ENCODE peak calls at places on chromosomes 4 and X, in six cellular contexts. P, Y, C, I, L and Z are unnamed samples.

GRCh38 chrX:24398766-24399165 is 38.3 kb downstream of the SUPT20HL1 start:
- DNase-seq in P (no peak), Y (no peak), C (no peak), I (no peak), L (no peak), Z (no peak)

GRCh38 chrX:154436597-154437397 is at the start of gene GDI1:
- DNase-seq in P (no peak), Y (peak; percentile 22), C (peak; percentile 76), I (peak; percentile 54), L (peak; percentile 31), Z (peak; percentile 60)

GRCh38 chr4:82739292-82740190 is 59.1 kb downstream of the SCD5 start:
- DNase-seq in P (peak; percentile 44), Y (peak; percentile 40), C (peak; percentile 98), I (peak; percentile 90), L (peak; percentile 64), Z (no peak)

GRCh38 chrX:132594129-132594528 is 105.3 kb upstream of the MBNL3 start:
- DNase-seq in P (no peak), Y (no peak), C (no peak), I (no peak), L (no peak), Z (no peak)

GRCh38 chrX:23799469-23800065 is 16.6 kb downstream of the SAT1 start:
- DNase-seq in P (no peak), Y (peak; percentile 60), C (no peak), I (no peak), L (peak; percentile 74), Z (no peak)

GRCh38 chr4:140935259-140935658 is 179.1 kb upstream of the TBC1D9 start:
- DNase-seq in P (no peak), Y (no peak), C (no peak), I (no peak), L (peak; percentile 43), Z (no peak)

GRCh38 chr4:38667005-38667771 is 3.2 kb downstream of the KLF3 start:
- DNase-seq in P (peak; percentile 87), Y (peak; percentile 99), C (peak; percentile 91), I (peak; percentile 93), L (peak; percentile 98), Z (peak; percentile 39)

GRCh38 chrX:49037883-49038475 is 5.2 kb downstream of the TFE3 start:
- DNase-seq in P (no peak), Y (peak; percentile 81), C (no peak), I (no peak), L (peak; percentile 73), Z (no peak)

DNA sequence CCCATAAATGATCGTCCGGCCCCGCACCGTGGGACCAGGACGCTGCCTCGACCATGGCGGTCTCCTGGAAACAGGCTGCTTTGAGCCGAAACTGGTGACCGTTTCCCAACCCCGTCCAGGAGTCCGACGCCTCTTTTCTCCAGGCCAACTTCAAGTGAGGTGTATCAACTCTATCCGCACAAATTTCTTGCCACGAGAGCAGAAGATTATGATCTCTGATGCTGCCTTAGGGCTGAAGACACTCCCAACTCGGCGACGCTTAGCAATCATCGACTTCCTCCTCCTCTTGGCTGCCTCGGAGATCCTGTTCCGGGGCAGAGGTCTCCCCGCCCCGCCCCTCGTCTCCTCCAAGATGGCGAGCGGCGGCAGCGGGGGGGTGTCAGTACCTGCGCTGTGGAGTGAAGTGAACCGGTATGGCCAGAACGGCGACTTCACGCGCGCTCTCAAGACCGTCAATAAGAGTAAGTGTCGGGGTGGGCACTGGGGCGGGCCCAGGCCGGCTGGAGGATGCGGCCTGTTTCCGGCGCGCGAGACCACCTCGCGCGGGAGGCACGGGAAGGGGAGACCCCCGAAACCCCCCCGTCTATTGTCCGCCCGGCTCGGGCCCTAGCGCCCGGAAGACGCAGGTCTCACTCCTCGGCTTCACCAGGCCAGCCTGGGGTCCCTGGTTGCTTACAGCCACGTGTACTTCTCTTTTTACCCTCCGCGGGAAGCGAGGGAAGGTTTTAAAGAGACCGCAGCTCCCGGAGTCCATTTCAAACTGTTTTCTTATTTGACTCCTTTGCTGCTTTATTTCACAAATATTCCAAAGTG is at the start of gene SRP72:
- DNase-seq in P (peak; percentile 66), Y (peak; percentile 85), C (peak; percentile 95), I (peak; percentile 88), L (peak; percentile 82), Z (peak; percentile 89)
- H3K9ac ChIP-seq in P (peak within 1 kb of the TSS; percentile 89), Y (peak within 1 kb of the TSS; percentile 100), C (peak within 1 kb of the TSS; percentile 96), I (peak within 1 kb of the TSS; percentile 95), L (peak within 1 kb of the TSS; percentile 86), Z (peak within 1 kb of the TSS; percentile 79)

GRCh38 chr4:152041304-152041703 is 280.5 kb upstream of the GATB start:
- DNase-seq in P (no peak), Y (no peak), C (no peak), I (no peak), L (no peak), Z (no peak)
- H3K9me3 ChIP-seq in P (peaks cover 8% of the 10 kb centered on the region), Y (no peaks in the 10 kb centered on the region), C (peaks cover 7% of the 10 kb centered on the region), I (no peaks in the 10 kb centered on the region), L (no peaks in the 10 kb centered on the region), Z (no peaks in the 10 kb centered on the region)

GRCh38 chr4:168717852-168718251 is 221.0 kb downstream of the PALLD start:
- DNase-seq in P (no peak), Y (peak; percentile 45), C (no peak), I (no peak), L (peak; percentile 58), Z (no peak)
- H3K9ac ChIP-seq in P (no peak overlapping the region), Y (no peak overlapping the region), C (no peak overlapping the region), I (no peak overlapping the region), L (no peak overlapping the region), Z (no peak overlapping the region)

GRCh38 chr4:67615119-67615518 is 56.6 kb downstream of the STAP1 start:
- DNase-seq in P (no peak), Y (no peak), C (no peak), I (no peak), L (no peak), Z (no peak)
- H3K9me3 ChIP-seq in P (no peaks in the 10 kb centered on the region), Y (no peaks in the 10 kb centered on the region), C (no peaks in the 10 kb centered on the region), I (no peaks in the 10 kb centered on the region), L (no peaks in the 10 kb centered on the region), Z (peaks cover 4% of the 10 kb centered on the region)

DNA sequence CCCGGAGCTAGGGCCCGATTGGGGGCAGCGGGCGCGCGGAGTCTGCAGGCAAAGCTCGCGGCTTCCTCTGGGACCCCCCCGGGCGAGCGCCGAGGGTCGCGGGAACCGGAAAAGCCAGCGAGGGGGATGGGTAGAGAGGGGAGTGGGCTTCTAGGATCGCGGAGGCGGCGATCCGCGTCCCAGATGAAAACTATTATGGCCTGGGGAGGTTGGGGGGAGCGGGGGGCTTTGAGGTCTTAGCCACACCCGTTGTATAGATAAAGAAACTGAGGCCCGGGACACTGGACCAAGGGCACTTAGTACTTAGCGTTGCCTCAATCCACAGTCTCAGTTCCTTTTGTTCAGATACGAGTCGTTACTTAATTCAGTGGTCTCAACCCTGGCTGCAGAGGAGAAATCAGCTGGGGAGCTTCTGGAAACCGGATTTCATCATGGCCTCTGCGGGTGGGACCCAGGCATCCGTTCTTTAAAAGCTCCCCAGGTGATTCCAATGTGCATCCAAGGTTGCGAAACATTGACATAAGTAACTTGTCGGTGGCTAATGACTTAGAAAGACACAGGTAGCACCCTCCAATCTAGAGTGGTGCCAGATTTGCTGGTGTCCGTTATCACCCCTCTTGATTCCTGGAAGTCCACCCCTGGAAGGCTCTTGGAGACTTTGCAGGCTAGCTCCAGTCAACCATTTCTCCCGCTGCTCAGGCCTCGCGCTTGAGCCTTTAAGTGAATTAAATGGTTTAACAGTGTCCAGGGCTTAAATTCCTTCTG is 90.7 kb downstream of the GEMIN8 start:
- DNase-seq in P (no peak), Y (no peak), C (peak; percentile 60), I (peak; percentile 31), L (no peak), Z (no peak)
- H3K9ac ChIP-seq in P (peak overlapping the region; percentile 72), Y (no peak overlapping the region), C (peak overlapping the region; percentile 85), I (peak overlapping the region; percentile 53), L (peak overlapping the region; percentile 30), Z (no peak overlapping the region)